ENCODE peak calls at places on chromosomes 2 and 18, in ten cellular contexts. One of them, this sample, is unnamed.

GRCh38 chr2:8677646-8678592 is 3.9 kb upstream of the ID2 start:
- DNase-seq in amygdala: no peak
- DNase-seq in MV-4-11: no peak
- DNase-seq in A172: peak; percentile 67
- DNase-seq in cortex of kidney: no peak
- DNase-seq in CD8-positive, alpha-beta T cell: peak; percentile 56
- DNase-seq in right cardiac atrium: peak; percentile 52
- DNase-seq in prostate gland: peak; percentile 48
- DNase-seq in RWPE1: no peak
- DNase-seq in NCI-H524: peak; percentile 86
- DNase-seq in this sample: no peak

GRCh38 chr2:230942920-230943896 is 18.2 kb upstream of the GPR55 start:
- DNase-seq in RWPE1: no peak
- DNase-seq in amygdala: no peak
- DNase-seq in A172: no peak
- DNase-seq in MV-4-11: peak; percentile 86
- DNase-seq in prostate gland: no peak
- DNase-seq in NCI-H524: no peak
- DNase-seq in cortex of kidney: no peak
- DNase-seq in CD8-positive, alpha-beta T cell: peak; percentile 50
- DNase-seq in right cardiac atrium: no peak
- DNase-seq in this sample: no peak

GRCh38 chr18:37985126-37985525 is 419.5 kb upstream of the CELF4 start:
- DNase-seq in RWPE1: no peak
- DNase-seq in A172: no peak
- DNase-seq in cortex of kidney: no peak
- DNase-seq in amygdala: no peak
- DNase-seq in NCI-H524: no peak
- DNase-seq in right cardiac atrium: no peak
- DNase-seq in prostate gland: no peak
- DNase-seq in CD8-positive, alpha-beta T cell: no peak
- DNase-seq in MV-4-11: no peak
- DNase-seq in this sample: no peak

GRCh38 chr2:224545884-224546644 is 39.1 kb downstream of the CUL3 start:
- DNase-seq in NCI-H524: no peak
- DNase-seq in MV-4-11: no peak
- DNase-seq in amygdala: no peak
- DNase-seq in RWPE1: no peak
- DNase-seq in A172: no peak
- DNase-seq in cortex of kidney: no peak
- DNase-seq in CD8-positive, alpha-beta T cell: no peak
- DNase-seq in right cardiac atrium: no peak
- DNase-seq in prostate gland: no peak
- DNase-seq in this sample: no peak

GRCh38 chr18:56255381-56255780 is 383.0 kb downstream of the TXNL1 start:
- DNase-seq in CD8-positive, alpha-beta T cell: no peak
- DNase-seq in cortex of kidney: no peak
- DNase-seq in A172: no peak
- DNase-seq in MV-4-11: no peak
- DNase-seq in right cardiac atrium: no peak
- DNase-seq in NCI-H524: no peak
- DNase-seq in RWPE1: no peak
- DNase-seq in prostate gland: no peak
- DNase-seq in amygdala: no peak
- DNase-seq in this sample: no peak

GRCh38 chr2:42752299-42752698 is 11.6 kb downstream of the OXER1 start:
- DNase-seq in CD8-positive, alpha-beta T cell: no peak
- DNase-seq in NCI-H524: no peak
- DNase-seq in prostate gland: no peak
- DNase-seq in A172: no peak
- DNase-seq in right cardiac atrium: no peak
- DNase-seq in RWPE1: no peak
- DNase-seq in cortex of kidney: no peak
- DNase-seq in MV-4-11: peak; percentile 99
- DNase-seq in amygdala: no peak
- DNase-seq in this sample: no peak

GRCh38 chr2:210224660-210225460 is at the start of gene ACADL:
- DNase-seq in MV-4-11: no peak
- DNase-seq in NCI-H524: peak; percentile 67
- DNase-seq in right cardiac atrium: peak; percentile 67
- DNase-seq in prostate gland: peak; percentile 67
- DNase-seq in RWPE1: peak; percentile 36
- DNase-seq in cortex of kidney: peak; percentile 19
- DNase-seq in A172: no peak
- DNase-seq in CD8-positive, alpha-beta T cell: no peak
- DNase-seq in amygdala: peak; percentile 14
- DNase-seq in this sample: no peak

GRCh38 chr2:219171231-219171651 is 1.4 kb upstream of the SLC23A3 start:
- DNase-seq in NCI-H524: peak; percentile 70
- DNase-seq in right cardiac atrium: peak; percentile 43
- DNase-seq in A172: peak; percentile 75
- DNase-seq in cortex of kidney: no peak
- DNase-seq in RWPE1: peak; percentile 37
- DNase-seq in prostate gland: peak; percentile 42
- DNase-seq in amygdala: no peak
- DNase-seq in CD8-positive, alpha-beta T cell: no peak
- DNase-seq in MV-4-11: peak; percentile 30
- DNase-seq in this sample: no peak

GRCh38 chr18:35415511-35416427 is 38.6 kb upstream of the ZNF396 start:
- DNase-seq in CD8-positive, alpha-beta T cell: no peak
- DNase-seq in MV-4-11: peak; percentile 91
- DNase-seq in NCI-H524: no peak
- DNase-seq in cortex of kidney: no peak
- DNase-seq in right cardiac atrium: no peak
- DNase-seq in amygdala: no peak
- DNase-seq in RWPE1: no peak
- DNase-seq in prostate gland: no peak
- DNase-seq in A172: no peak
- DNase-seq in this sample: no peak

GRCh38 chr2:45922577-45922988 is 271.1 kb downstream of the PRKCE start:
- DNase-seq in prostate gland: no peak
- DNase-seq in A172: no peak
- DNase-seq in NCI-H524: peak; percentile 98
- DNase-seq in cortex of kidney: no peak
- DNase-seq in right cardiac atrium: peak; percentile 67
- DNase-seq in MV-4-11: no peak
- DNase-seq in CD8-positive, alpha-beta T cell: no peak
- DNase-seq in amygdala: no peak
- DNase-seq in RWPE1: peak; percentile 25
- DNase-seq in this sample: no peak

GRCh38 chr2:63189026-63189425 is 138.4 kb downstream of the OTX1 start:
- DNase-seq in CD8-positive, alpha-beta T cell: no peak
- DNase-seq in cortex of kidney: no peak
- DNase-seq in amygdala: no peak
- DNase-seq in right cardiac atrium: no peak
- DNase-seq in MV-4-11: peak; percentile 3
- DNase-seq in prostate gland: no peak
- DNase-seq in A172: peak; percentile 8
- DNase-seq in NCI-H524: peak; percentile 25
- DNase-seq in RWPE1: peak; percentile 36
- DNase-seq in this sample: no peak

GRCh38 chr2:24893934-24894333 is 26.1 kb downstream of the ADCY3 start:
- DNase-seq in right cardiac atrium: no peak
- DNase-seq in CD8-positive, alpha-beta T cell: no peak
- DNase-seq in MV-4-11: no peak
- DNase-seq in amygdala: no peak
- DNase-seq in NCI-H524: no peak
- DNase-seq in RWPE1: no peak
- DNase-seq in prostate gland: no peak
- DNase-seq in cortex of kidney: no peak
- DNase-seq in A172: no peak
- DNase-seq in this sample: no peak

GRCh38 chr2:48109491-48110204 is 203.3 kb upstream of the FBXO11 start:
- DNase-seq in MV-4-11: peak; percentile 66
- DNase-seq in right cardiac atrium: no peak
- DNase-seq in A172: no peak
- DNase-seq in RWPE1: no peak
- DNase-seq in amygdala: no peak
- DNase-seq in NCI-H524: no peak
- DNase-seq in prostate gland: no peak
- DNase-seq in CD8-positive, alpha-beta T cell: no peak
- DNase-seq in cortex of kidney: no peak
- DNase-seq in this sample: no peak

GRCh38 chr2:203998195-203998804 is 61.7 kb downstream of the ICOS start:
- DNase-seq in NCI-H524: no peak
- DNase-seq in prostate gland: no peak
- DNase-seq in MV-4-11: no peak
- DNase-seq in CD8-positive, alpha-beta T cell: no peak
- DNase-seq in A172: no peak
- DNase-seq in amygdala: no peak
- DNase-seq in RWPE1: no peak
- DNase-seq in cortex of kidney: no peak
- DNase-seq in right cardiac atrium: no peak
- DNase-seq in this sample: no peak

GRCh38 chr2:218400930-218401833 is 1.5 kb downstream of the CTDSP1 start:
- DNase-seq in A172: no peak
- DNase-seq in cortex of kidney: no peak
- DNase-seq in right cardiac atrium: peak; percentile 54
- DNase-seq in NCI-H524: no peak
- DNase-seq in prostate gland: no peak
- DNase-seq in amygdala: no peak
- DNase-seq in MV-4-11: no peak
- DNase-seq in CD8-positive, alpha-beta T cell: no peak
- DNase-seq in RWPE1: no peak
- DNase-seq in this sample: no peak

GRCh38 chr18:47087676-47088075 is 52.3 kb upstream of the ELOA2 start:
- DNase-seq in prostate gland: no peak
- DNase-seq in A172: no peak
- DNase-seq in amygdala: no peak
- DNase-seq in right cardiac atrium: no peak
- DNase-seq in NCI-H524: no peak
- DNase-seq in RWPE1: no peak
- DNase-seq in cortex of kidney: no peak
- DNase-seq in MV-4-11: no peak
- DNase-seq in CD8-positive, alpha-beta T cell: no peak
- DNase-seq in this sample: no peak

GRCh38 chr18:58290059-58290747 is 246.2 kb downstream of the NEDD4L start:
- DNase-seq in amygdala: no peak
- DNase-seq in A172: peak; percentile 22
- DNase-seq in NCI-H524: no peak
- DNase-seq in prostate gland: no peak
- DNase-seq in RWPE1: no peak
- DNase-seq in cortex of kidney: no peak
- DNase-seq in right cardiac atrium: no peak
- DNase-seq in MV-4-11: no peak
- DNase-seq in CD8-positive, alpha-beta T cell: no peak
- DNase-seq in this sample: no peak

GRCh38 chr2:202178342-202178958 is 59.9 kb downstream of the SUMO1 start:
- DNase-seq in NCI-H524: peak; percentile 68
- DNase-seq in amygdala: no peak
- DNase-seq in A172: peak; percentile 66
- DNase-seq in right cardiac atrium: no peak
- DNase-seq in MV-4-11: peak; percentile 46
- DNase-seq in prostate gland: peak; percentile 62
- DNase-seq in RWPE1: peak; percentile 61
- DNase-seq in CD8-positive, alpha-beta T cell: peak; percentile 35
- DNase-seq in cortex of kidney: no peak
- DNase-seq in this sample: peak; percentile 26

GRCh38 chr2:220276736-220277444 is 649.5 kb downstream of the SLC4A3 start:
- DNase-seq in prostate gland: no peak
- DNase-seq in RWPE1: no peak
- DNase-seq in cortex of kidney: no peak
- DNase-seq in right cardiac atrium: no peak
- DNase-seq in CD8-positive, alpha-beta T cell: no peak
- DNase-seq in A172: peak; percentile 27
- DNase-seq in MV-4-11: no peak
- DNase-seq in NCI-H524: no peak
- DNase-seq in amygdala: no peak
- DNase-seq in this sample: no peak

GRCh38 chr2:142176941-142177340 is 46.1 kb upstream of the LRP1B start:
- DNase-seq in cortex of kidney: no peak
- DNase-seq in MV-4-11: no peak
- DNase-seq in NCI-H524: no peak
- DNase-seq in prostate gland: no peak
- DNase-seq in right cardiac atrium: no peak
- DNase-seq in RWPE1: no peak
- DNase-seq in CD8-positive, alpha-beta T cell: no peak
- DNase-seq in A172: no peak
- DNase-seq in amygdala: no peak
- DNase-seq in this sample: no peak

GRCh38 chr18:49691177-49691608 is 122.1 kb downstream of the ACAA2 start:
- DNase-seq in cortex of kidney: no peak
- DNase-seq in right cardiac atrium: peak; percentile 25
- DNase-seq in amygdala: no peak
- DNase-seq in CD8-positive, alpha-beta T cell: no peak
- DNase-seq in MV-4-11: no peak
- DNase-seq in NCI-H524: no peak
- DNase-seq in A172: peak; percentile 71
- DNase-seq in prostate gland: no peak
- DNase-seq in RWPE1: peak; percentile 61
- DNase-seq in this sample: no peak

GRCh38 chr2:208356846-208357574 is 49.6 kb upstream of the PTH2R start:
- DNase-seq in prostate gland: no peak
- DNase-seq in RWPE1: no peak
- DNase-seq in amygdala: no peak
- DNase-seq in NCI-H524: no peak
- DNase-seq in CD8-positive, alpha-beta T cell: no peak
- DNase-seq in cortex of kidney: no peak
- DNase-seq in A172: no peak
- DNase-seq in MV-4-11: no peak
- DNase-seq in right cardiac atrium: no peak
- DNase-seq in this sample: no peak

GRCh38 chr18:11807233-11807632 is 44.0 kb upstream of the CHMP1B start:
- DNase-seq in CD8-positive, alpha-beta T cell: no peak
- DNase-seq in MV-4-11: no peak
- DNase-seq in A172: peak; percentile 11
- DNase-seq in amygdala: no peak
- DNase-seq in prostate gland: no peak
- DNase-seq in RWPE1: no peak
- DNase-seq in cortex of kidney: no peak
- DNase-seq in NCI-H524: no peak
- DNase-seq in right cardiac atrium: no peak
- DNase-seq in this sample: no peak

GRCh38 chr2:85996591-85996990 is 107.8 kb upstream of the ST3GAL5 start:
- DNase-seq in NCI-H524: no peak
- DNase-seq in A172: no peak
- DNase-seq in cortex of kidney: no peak
- DNase-seq in MV-4-11: no peak
- DNase-seq in CD8-positive, alpha-beta T cell: no peak
- DNase-seq in amygdala: peak; percentile 26
- DNase-seq in RWPE1: no peak
- DNase-seq in right cardiac atrium: peak; percentile 63
- DNase-seq in prostate gland: no peak
- DNase-seq in this sample: no peak

GRCh38 chr18:24659837-24660720 is 199.6 kb downstream of the HRH4 start:
- DNase-seq in A172: no peak
- DNase-seq in NCI-H524: no peak
- DNase-seq in amygdala: no peak
- DNase-seq in right cardiac atrium: peak; percentile 65
- DNase-seq in prostate gland: no peak
- DNase-seq in cortex of kidney: no peak
- DNase-seq in RWPE1: no peak
- DNase-seq in MV-4-11: no peak
- DNase-seq in CD8-positive, alpha-beta T cell: peak; percentile 29
- DNase-seq in this sample: no peak

GRCh38 chr2:105886680-105887079 is 142.0 kb downstream of the NCK2 start:
- DNase-seq in MV-4-11: no peak
- DNase-seq in A172: no peak
- DNase-seq in amygdala: no peak
- DNase-seq in NCI-H524: no peak
- DNase-seq in RWPE1: no peak
- DNase-seq in cortex of kidney: no peak
- DNase-seq in CD8-positive, alpha-beta T cell: no peak
- DNase-seq in right cardiac atrium: no peak
- DNase-seq in prostate gland: no peak
- DNase-seq in this sample: peak; percentile 53

GRCh38 chr2:48685126-48685525 is 67.5 kb downstream of the GTF2A1L start:
- DNase-seq in CD8-positive, alpha-beta T cell: no peak
- DNase-seq in NCI-H524: no peak
- DNase-seq in prostate gland: no peak
- DNase-seq in right cardiac atrium: no peak
- DNase-seq in RWPE1: no peak
- DNase-seq in MV-4-11: no peak
- DNase-seq in A172: no peak
- DNase-seq in amygdala: no peak
- DNase-seq in cortex of kidney: no peak
- DNase-seq in this sample: no peak

GRCh38 chr2:223998983-223999382 is 40.1 kb downstream of the SERPINE2 start:
- DNase-seq in A172: no peak
- DNase-seq in cortex of kidney: no peak
- DNase-seq in right cardiac atrium: no peak
- DNase-seq in CD8-positive, alpha-beta T cell: no peak
- DNase-seq in NCI-H524: no peak
- DNase-seq in prostate gland: no peak
- DNase-seq in RWPE1: no peak
- DNase-seq in amygdala: no peak
- DNase-seq in MV-4-11: no peak
- DNase-seq in this sample: no peak

This sample was measured in LNCaP clone FGC.